ENCODE peak calls at places on chromosomes 5 and 9, in seven cellular contexts. M is left ventricle myocardium inferior; L is GM23248; A is naive thymus-derived CD4-positive, alpha-beta T cell; Z is mesendoderm; O is aorta; E is IMR-90. W is an unnamed sample.

GRCh38 chr5:126235628-126236027 is 187.6 kb upstream of the GRAMD2B start:
- DNase-seq in M (no peak), L (no peak), A (no peak), Z (no peak), O (no peak), E (no peak), W (no peak)

GRCh38 chr9:111957856-111958631 is 61.4 kb downstream of the UGCG start:
- DNase-seq in M (no peak), L (peak; percentile 97), A (peak; percentile 18), Z (no peak), O (no peak), E (peak; percentile 99), W (no peak)

GRCh38 chr9:22838266-22838665 is 391.6 kb downstream of the DMRTA1 start:
- DNase-seq in M (no peak), L (no peak), A (no peak), Z (no peak), O (no peak), E (no peak), W (no peak)

GRCh38 chr5:155147222-155147621 is 133.7 kb downstream of the KIF4B start:
- DNase-seq in M (no peak), L (peak; percentile 27), A (no peak), Z (no peak), O (no peak), E (no peak), W (no peak)

GRCh38 chr5:38707352-38708324 is 138.2 kb upstream of the OSMR start:
- DNase-seq in M (no peak), L (no peak), A (no peak), Z (peak; percentile 75), O (no peak), E (no peak), W (no peak)

GRCh38 chr5:78811121-78811832 is 162.7 kb upstream of the LHFPL2 start:
- DNase-seq in M (no peak), L (peak; percentile 33), A (no peak), Z (no peak), O (no peak), E (no peak), W (no peak)

GRCh38 chr5:142925795-142926194 is 155.6 kb downstream of the ARHGAP26 start:
- DNase-seq in M (no peak), L (peak; percentile 93), A (no peak), Z (no peak), O (no peak), E (peak; percentile 91), W (no peak)

GRCh38 chr5:45225571-45226031 is 416.9 kb downstream of the MRPS30 start:
- DNase-seq in M (no peak), L (no peak), A (no peak), Z (no peak), O (no peak), E (no peak), W (no peak)

GRCh38 chr9:137000177-137000930 is 4.0 kb upstream of the CLIC3 start:
- DNase-seq in M (no peak), L (peak; percentile 59), A (no peak), Z (no peak), O (no peak), E (peak; percentile 79), W (no peak)

GRCh38 chr9:129175825-129176633 is 2.0 kb downstream of the IER5L start:
- DNase-seq in M (peak; percentile 84), L (peak; percentile 88), A (peak; percentile 52), Z (peak; percentile 97), O (peak; percentile 94), E (peak; percentile 88), W (peak; percentile 86)

GRCh38 chr5:567664-568060 is 43.4 kb upstream of the SLC9A3 start:
- DNase-seq in M (no peak), L (no peak), A (no peak), Z (no peak), O (no peak), E (no peak), W (no peak)

GRCh38 chr9:74496819-74497749 is at the start of gene RORB:
- DNase-seq in M (peak; percentile 77), L (peak; percentile 37), A (no peak), Z (peak; percentile 86), O (peak; percentile 61), E (peak; percentile 5), W (no peak)

GRCh38 chr5:95812100-95812472 is 10.4 kb downstream of the GLRX start:
- DNase-seq in M (no peak), L (peak; percentile 18), A (no peak), Z (no peak), O (peak; percentile 59), E (peak; percentile 74), W (no peak)

DNA sequence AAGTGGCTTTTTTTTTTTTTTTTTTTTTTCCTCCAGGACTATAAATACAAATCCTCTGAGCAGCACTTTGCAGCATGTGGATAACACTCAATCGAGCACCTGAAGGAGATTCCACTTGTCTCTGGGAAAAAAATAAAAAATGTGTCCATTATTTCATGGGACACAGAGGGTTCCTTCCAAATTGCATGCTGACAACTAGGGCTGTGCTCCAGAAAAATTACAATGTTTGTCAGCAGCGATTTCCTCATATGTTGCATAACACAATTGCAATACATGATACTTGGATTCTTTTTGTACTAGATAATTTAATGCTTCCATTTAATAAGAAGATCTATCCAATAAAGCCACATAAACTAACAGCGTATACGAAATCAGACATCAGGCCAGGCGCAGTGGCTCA is 84.4 kb downstream of the CDH18 start:
- DNase-seq in M (no peak), L (peak; percentile 62), A (no peak), Z (no peak), O (no peak), E (no peak), W (no peak)
- H3K4me1 ChIP-seq in M (no peaks in the 10 kb centered on the region), L (no peaks in the 10 kb centered on the region), A (no peaks in the 10 kb centered on the region), Z (peaks cover 5% of the 10 kb centered on the region), O (no peaks in the 10 kb centered on the region), E (no peaks in the 10 kb centered on the region), W (no peaks in the 10 kb centered on the region)

DNA sequence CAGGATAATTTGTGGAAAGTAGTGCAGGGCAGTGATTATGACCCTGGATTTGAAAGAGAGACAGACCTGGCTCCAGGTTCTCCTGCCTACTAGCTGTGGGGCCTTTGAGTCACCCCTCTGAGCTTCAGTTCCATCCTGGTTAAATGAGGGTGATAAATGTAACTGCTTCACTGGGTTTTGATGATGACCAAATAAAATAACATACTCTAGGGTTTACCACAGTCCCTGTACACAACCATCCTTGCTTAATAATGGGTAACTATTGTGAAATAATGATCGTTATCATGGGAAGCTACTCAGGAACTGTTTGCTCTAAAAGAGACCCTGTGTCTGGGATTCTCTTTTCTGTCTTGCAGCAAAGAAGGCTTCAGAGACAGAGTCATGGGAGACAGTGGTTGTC is 23.7 kb downstream of the AKNA start:
- DNase-seq in M (no peak), L (peak; percentile 89), A (no peak), Z (no peak), O (no peak), E (peak; percentile 85), W (no peak)
- H3K4me1 ChIP-seq in M (peaks cover 8% of the 10 kb centered on the region), L (peaks cover 38% of the 10 kb centered on the region), A (peaks cover 77% of the 10 kb centered on the region), Z (no peaks in the 10 kb centered on the region), O (no peaks in the 10 kb centered on the region), E (peaks cover 16% of the 10 kb centered on the region), W (no peaks in the 10 kb centered on the region)

GRCh38 chr5:177499842-177500241 is 2.4 kb upstream of the PDLIM7 start:
- DNase-seq in M (no peak), L (no peak), A (no peak), Z (no peak), O (no peak), E (no peak), W (no peak)
- H3K4me1 ChIP-seq in M (peaks cover 59% of the 10 kb centered on the region), L (peaks cover 6% of the 10 kb centered on the region), A (peaks cover 10% of the 10 kb centered on the region), Z (peaks cover 8% of the 10 kb centered on the region), O (no peaks in the 10 kb centered on the region), E (peaks cover 23% of the 10 kb centered on the region), W (peaks cover 23% of the 10 kb centered on the region)

GRCh38 chr5:139743804-139744203 is 51.8 kb upstream of the PSD2 start:
- DNase-seq in M (no peak), L (no peak), A (no peak), Z (no peak), O (no peak), E (no peak), W (no peak)

GRCh38 chr5:139741823-139742172 is 53.8 kb upstream of the PSD2 start:
- DNase-seq in M (no peak), L (no peak), A (no peak), Z (no peak), O (no peak), E (no peak), W (no peak)

GRCh38 chr5:139743001-139743771 is 52.4 kb upstream of the PSD2 start:
- DNase-seq in M (no peak), L (no peak), A (no peak), Z (no peak), O (no peak), E (no peak), W (no peak)

GRCh38 chr5:139740993-139741672 is 54.5 kb upstream of the PSD2 start:
- DNase-seq in M (no peak), L (no peak), A (no peak), Z (no peak), O (no peak), E (no peak), W (no peak)

DNA sequence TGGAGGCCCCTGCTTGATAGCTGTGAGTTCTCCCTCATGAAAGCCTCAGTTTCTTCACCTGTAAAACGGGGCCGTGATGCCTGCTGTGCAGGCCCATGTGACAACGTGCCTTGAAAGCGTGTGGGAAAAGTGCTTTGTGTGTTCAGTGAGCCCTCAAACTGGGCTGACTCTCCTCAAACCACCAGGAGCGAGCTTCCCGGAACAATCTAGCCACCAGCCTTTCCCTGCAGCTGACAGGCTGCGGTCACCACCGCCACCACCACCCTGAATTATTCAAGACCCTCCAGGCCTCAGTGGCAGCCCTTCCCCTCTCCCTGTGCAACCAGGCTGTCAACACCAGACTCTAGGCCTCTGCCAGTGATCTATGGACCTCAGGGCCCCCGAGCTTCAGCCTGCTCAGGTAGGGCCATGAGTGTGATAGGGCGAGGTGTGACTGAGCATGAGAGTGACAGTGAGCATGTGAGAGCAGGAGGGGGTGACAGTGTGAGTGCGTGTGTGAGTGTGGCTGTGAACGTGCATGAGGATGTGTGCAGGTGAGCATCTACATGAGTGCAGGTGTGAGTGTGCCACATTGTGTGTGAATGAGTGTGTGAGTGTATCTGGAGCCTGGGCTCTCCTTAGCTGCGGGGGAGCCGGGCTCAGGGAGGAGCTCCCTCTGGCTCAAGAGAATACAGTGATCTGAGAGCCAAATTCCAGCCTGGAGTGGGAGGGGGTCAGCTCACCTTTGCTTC is 53.3 kb upstream of the PSD2 start:
- DNase-seq in M (no peak), L (no peak), A (no peak), Z (peak; percentile 58), O (no peak), E (no peak), W (no peak)
- H3K4me1 ChIP-seq in M (peaks cover 24% of the 10 kb centered on the region), L (peaks cover 26% of the 10 kb centered on the region), A (no peaks in the 10 kb centered on the region), Z (peaks cover 19% of the 10 kb centered on the region), O (no peaks in the 10 kb centered on the region), E (peaks cover 34% of the 10 kb centered on the region), W (no peaks in the 10 kb centered on the region)

GRCh38 chr5:136137497-136138220 is 5.0 kb downstream of the SMAD5 start:
- DNase-seq in M (no peak), L (peak; percentile 61), A (no peak), Z (no peak), O (no peak), E (no peak), W (no peak)
- H3K4me1 ChIP-seq in M (peaks cover 96% of the 10 kb centered on the region), L (peaks cover 46% of the 10 kb centered on the region), A (no peaks in the 10 kb centered on the region), Z (peaks cover 10% of the 10 kb centered on the region), O (peaks cover 9% of the 10 kb centered on the region), E (peaks cover 7% of the 10 kb centered on the region), W (peaks cover 4% of the 10 kb centered on the region)

GRCh38 chr9:126650404-126650804 is 36.7 kb downstream of the LMX1B start:
- DNase-seq in M (no peak), L (no peak), A (no peak), Z (no peak), O (no peak), E (no peak), W (no peak)
- H3K4me1 ChIP-seq in M (no peaks in the 10 kb centered on the region), L (no peaks in the 10 kb centered on the region), A (no peaks in the 10 kb centered on the region), Z (peaks cover 3% of the 10 kb centered on the region), O (no peaks in the 10 kb centered on the region), E (no peaks in the 10 kb centered on the region), W (no peaks in the 10 kb centered on the region)

W was measured in lung.